ENCODE peak calls at places on chromosome 4, in six cellular contexts. O is NCI-H2081; F is bronchial epithelial cell; M is HCEC 1CT; T is iris pigment epithelial cell; U is effector memory CD4-positive, alpha-beta T cell. A is an unnamed sample.

GRCh38 chr4:129429566-129430339 is 333.8 kb downstream of the C4orf33 start:
- DNase-seq in T (no peak), F (peak; percentile 17), M (no peak), O (no peak), U (no peak), A (no peak)

GRCh38 chr4:24980064-24980690 is 50.6 kb downstream of the LGI2 start:
- DNase-seq in O (peak; percentile 78), M (peak; percentile 39), U (peak; percentile 15), F (peak; percentile 52), T (peak; percentile 71), A (peak; percentile 53)

GRCh38 chr4:186132577-186133277 is 28.2 kb downstream of the FAM149A start:
- DNase-seq in U (no peak), M (no peak), O (no peak), F (peak; percentile 59), T (peak; percentile 63), A (no peak)

GRCh38 chr4:82799006-82799881 is 648 bp upstream of the SCD5 start:
- DNase-seq in T (no peak), U (no peak), O (no peak), M (no peak), F (no peak), A (no peak)

GRCh38 chr4:31983246-31983645 is 1263.1 kb downstream of the PCDH7 start:
- DNase-seq in F (peak; percentile 40), O (no peak), U (no peak), T (no peak), M (no peak), A (no peak)

GRCh38 chr4:27006247-27006603 is 145.6 kb downstream of the STIM2 start:
- DNase-seq in F (no peak), O (no peak), U (no peak), T (peak; percentile 44), M (peak; percentile 35), A (no peak)

GRCh38 chr4:140839888-140840790 is 84.0 kb upstream of the TBC1D9 start:
- DNase-seq in F (no peak), U (no peak), M (no peak), T (peak; percentile 29), O (no peak), A (no peak)

GRCh38 chr4:126568652-126569580 is 1063.8 kb upstream of the INTU start:
- DNase-seq in U (no peak), T (no peak), O (no peak), M (no peak), F (no peak), A (no peak)

GRCh38 chr4:42519803-42520417 is 122.6 kb downstream of the SHISA3 start:
- DNase-seq in U (peak; percentile 11), F (peak; percentile 59), T (peak; percentile 31), M (no peak), O (peak; percentile 53), A (peak; percentile 16)

GRCh38 chr4:163748474-163748873 is 254.0 kb downstream of the TMA16 start:
- DNase-seq in M (peak; percentile 35), U (no peak), O (peak; percentile 90), T (peak; percentile 5), F (peak; percentile 47), A (peak; percentile 18)

GRCh38 chr4:154779362-154779947 is 1.6 kb upstream of the RBM46 start:
- DNase-seq in M (peak; percentile 27), O (peak; percentile 10), T (peak; percentile 60), F (peak; percentile 59), U (no peak), A (no peak)

GRCh38 chr4:15955670-15956069 is 7.3 kb downstream of the FGFBP2 start:
- DNase-seq in U (no peak), M (no peak), T (peak; percentile 36), F (peak; percentile 45), O (no peak), A (no peak)

GRCh38 chr4:130090427-130090826 is 994.5 kb downstream of the C4orf33 start:
- DNase-seq in F (no peak), O (no peak), T (no peak), M (no peak), U (no peak), A (no peak)

GRCh38 chr4:169619518-169619957 is 840 bp upstream of the CLCN3 start:
- DNase-seq in U (peak; percentile 48), M (peak; percentile 27), T (peak; percentile 72), O (peak; percentile 41), F (peak; percentile 77), A (no peak)

A was measured in HS-5.